ENCODE peak calls at places on chromosome 10, in four cellular contexts. P is SK-N-SH, C is GM12878, W is HepG2. F is an unnamed sample.

GRCh38 chr10:113326160-113327111 is 226.4 kb upstream of the HABP2 start:
- DNase-seq in P (peak; percentile 39), C (peak; percentile 42), W (peak; percentile 29), F (peak; percentile 86)

GRCh38 chr10:31062856-31063255 is 31.2 kb upstream of the ZNF438 start:
- DNase-seq in P (no peak), C (no peak), W (no peak), F (no peak)

GRCh38 chr10:124414077-124414476 is 4.6 kb downstream of the OAT start:
- DNase-seq in P (no peak), C (no peak), W (no peak), F (no peak)

GRCh38 chr10:61284222-61284890 is 168.8 kb downstream of the TMEM26 start:
- DNase-seq in P (peak; percentile 20), C (no peak), W (peak; percentile 53), F (peak; percentile 15)

GRCh38 chr10:23199768-23200511 is 7.8 kb downstream of the PTF1A start:
- DNase-seq in P (no peak), C (no peak), W (no peak), F (no peak)

GRCh38 chr10:99652800-99653390 is 6.4 kb upstream of the ENTPD7 start:
- DNase-seq in P (no peak), C (no peak), W (no peak), F (no peak)

GRCh38 chr10:128898133-128898915 is 568.7 kb upstream of the MGMT start:
- DNase-seq in P (no peak), C (no peak), W (no peak), F (no peak)

GRCh38 chr10:118994321-118994720 is 35.2 kb upstream of the NANOS1 start:
- DNase-seq in P (no peak), C (no peak), W (no peak), F (no peak)

GRCh38 chr10:74883428-74883827 is 57.0 kb downstream of the KAT6B start:
- DNase-seq in P (no peak), C (no peak), W (no peak), F (no peak)

GRCh38 chr10:74542077-74542476 is 284.3 kb upstream of the KAT6B start:
- DNase-seq in P (no peak), C (no peak), W (no peak), F (peak; percentile 16)

GRCh38 chr10:129253551-129254179 is 213.4 kb upstream of the MGMT start:
- DNase-seq in P (no peak), C (no peak), W (no peak), F (no peak)

GRCh38 chr10:63320683-63321082 is 145.1 kb downstream of the JMJD1C start:
- DNase-seq in P (no peak), C (no peak), W (peak; percentile 34), F (no peak)

GRCh38 chr10:97149065-97149680 is 36.6 kb downstream of the SLIT1 start:
- DNase-seq in P (no peak), C (no peak), W (no peak), F (no peak)

GRCh38 chr10:78194539-78195402 is 161.1 kb downstream of the RPS24 start:
- DNase-seq in P (peak; percentile 84), C (no peak), W (no peak), F (no peak)

GRCh38 chr10:125375210-125375609 is 214.8 kb upstream of the CTBP2 start:
- DNase-seq in P (no peak), C (no peak), W (no peak), F (peak; percentile 30)

GRCh38 chr10:71368639-71369038 is 28.1 kb upstream of the CDH23 start:
- DNase-seq in P (no peak), C (no peak), W (peak; percentile 16), F (peak; percentile 21)

GRCh38 chr10:112981553-112981952 is 31.5 kb downstream of the TCF7L2 start:
- DNase-seq in P (peak; percentile 45), C (peak; percentile 89), W (no peak), F (no peak)

GRCh38 chr10:74898201-74898976 is 72.0 kb downstream of the KAT6B start:
- DNase-seq in P (no peak), C (peak; percentile 67), W (peak; percentile 28), F (peak; percentile 36)

GRCh38 chr10:84114088-84114667 is 25.1 kb upstream of the GHITM start:
- DNase-seq in P (no peak), C (no peak), W (peak; percentile 15), F (peak; percentile 14)

GRCh38 chr10:119654540-119654939 is 3.4 kb downstream of the BAG3 start:
- DNase-seq in P (no peak), C (no peak), W (peak; percentile 27), F (peak; percentile 66)

GRCh38 chr10:99560277-99561126 is 27.8 kb downstream of the NKX2-3 start:
- DNase-seq in P (peak; percentile 56), C (no peak), W (peak; percentile 55), F (peak; percentile 48)

GRCh38 chr10:12396093-12396492 is 46.7 kb downstream of the CAMK1D start:
- DNase-seq in P (no peak), C (no peak), W (no peak), F (no peak)

GRCh38 chr10:12394236-12395033 is 45.1 kb downstream of the CAMK1D start:
- DNase-seq in P (no peak), C (no peak), W (no peak), F (no peak)

GRCh38 chr10:12397147-12397896 is 48.0 kb downstream of the CAMK1D start:
- DNase-seq in P (no peak), C (no peak), W (no peak), F (no peak)

GRCh38 chr10:12397931-12398330 is 48.6 kb downstream of the CAMK1D start:
- DNase-seq in P (no peak), C (no peak), W (no peak), F (no peak)

DNA sequence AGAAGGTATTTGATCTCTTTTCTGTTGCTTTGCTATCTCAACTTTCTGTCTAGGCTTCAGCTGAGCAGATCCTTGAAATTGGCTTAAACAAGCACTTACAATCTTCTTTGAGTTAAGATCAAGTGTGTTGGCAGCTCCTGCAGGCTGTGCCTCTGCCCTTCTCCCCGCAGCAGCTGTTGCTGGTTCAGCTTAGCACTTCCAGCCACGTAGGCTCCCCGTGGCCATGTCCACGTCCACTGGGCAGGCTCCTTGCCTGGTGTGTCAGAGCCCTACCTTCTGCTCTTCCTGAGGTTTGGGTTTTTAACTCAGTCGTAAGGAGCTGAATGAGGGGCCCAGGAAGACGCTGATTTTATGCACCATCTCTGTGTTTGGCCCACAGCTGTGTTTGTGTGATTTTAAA is 47.2 kb downstream of the CAMK1D start:
- DNase-seq in P (no peak), C (no peak), W (no peak), F (no peak)
- TF ChIP-seq PBX3 in P (no peak), C (no peak), W (no peak), F (no peak)

DNA sequence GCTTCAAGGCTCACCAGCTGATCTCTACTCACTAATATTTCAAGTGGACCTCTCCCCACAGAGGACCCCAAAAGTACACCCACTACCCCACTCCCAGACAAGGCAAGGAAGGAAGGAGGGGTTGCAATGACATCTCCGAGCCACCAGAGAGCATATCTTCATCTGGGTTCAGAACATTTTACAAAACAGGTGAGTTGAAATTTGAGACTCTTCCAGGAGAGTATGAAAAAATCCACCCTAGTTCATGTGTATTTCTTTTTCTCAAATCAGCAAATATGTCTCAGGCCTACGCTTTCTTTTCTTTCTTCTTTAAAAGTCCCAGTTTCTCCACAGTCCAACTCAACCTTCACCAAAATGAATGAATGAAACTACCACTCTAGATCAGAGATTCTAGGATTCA is 61.9 kb downstream of the SGMS1 start:
- DNase-seq in P (peak; percentile 33), C (no peak), W (no peak), F (no peak)
- TF ChIP-seq CTCF in P (peak; percentile 59), C (peak; percentile 58), W (peak; percentile 72), F (peak; percentile 55)

GRCh38 chr10:13322615-13323148 is 22.8 kb upstream of the PHYH start:
- DNase-seq in P (no peak), C (no peak), W (no peak), F (no peak)
- H3K4me3 ChIP-seq in P (no peak overlapping the region), C (no peak overlapping the region), W (no peak overlapping the region), F (no peak overlapping the region)

DNA sequence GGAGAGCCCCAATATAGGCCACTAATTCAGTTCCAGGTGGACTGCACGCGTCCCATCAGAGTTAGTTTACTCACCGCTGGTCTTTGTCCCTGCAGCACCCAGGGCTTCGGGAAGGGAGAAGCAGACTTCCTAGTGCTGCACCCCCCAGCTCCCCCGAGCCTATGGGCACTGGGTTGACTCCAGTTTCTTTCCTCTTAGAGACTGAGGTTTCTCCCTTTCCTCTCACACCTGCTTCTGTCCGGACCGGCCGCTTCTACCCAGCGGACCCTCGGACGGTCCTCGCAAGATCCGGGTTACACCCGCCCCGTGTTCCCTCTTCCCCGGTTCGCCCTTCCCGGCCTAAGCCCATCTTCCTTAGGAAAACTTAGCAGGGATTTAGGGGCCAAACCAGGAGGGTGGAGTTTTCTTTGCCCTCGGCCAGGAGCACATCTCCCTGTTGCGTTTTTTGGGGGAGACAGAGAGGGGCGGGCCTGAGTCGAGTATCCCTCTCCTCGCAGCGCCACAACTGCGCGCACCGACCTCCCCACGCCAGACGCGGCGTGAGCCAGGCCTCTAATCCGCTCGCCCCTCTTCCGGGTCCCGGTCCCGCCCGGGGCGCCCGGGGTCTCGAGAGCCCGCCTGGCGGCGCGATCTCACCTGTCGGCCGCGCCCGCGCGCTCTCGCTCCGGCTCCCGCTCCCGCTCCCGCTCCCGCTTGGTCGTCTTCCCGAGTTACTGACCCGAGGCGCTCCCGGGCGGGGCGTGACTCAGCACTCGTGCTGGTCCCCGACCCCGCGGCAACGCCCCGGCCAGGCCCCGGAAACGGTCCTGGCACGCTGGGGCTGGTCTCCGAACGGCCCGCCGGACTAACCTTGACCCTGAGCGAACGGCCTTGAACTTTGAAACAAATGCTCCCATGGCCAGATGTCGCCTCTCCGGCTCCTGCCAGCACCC is at the start of gene AIFM2:
- DNase-seq in P (peak; percentile 87), C (no peak), W (peak; percentile 80), F (peak; percentile 92)
- TF ChIP-seq PBX3 in P (no peak), C (no peak), W (no peak), F (no peak)

DNA sequence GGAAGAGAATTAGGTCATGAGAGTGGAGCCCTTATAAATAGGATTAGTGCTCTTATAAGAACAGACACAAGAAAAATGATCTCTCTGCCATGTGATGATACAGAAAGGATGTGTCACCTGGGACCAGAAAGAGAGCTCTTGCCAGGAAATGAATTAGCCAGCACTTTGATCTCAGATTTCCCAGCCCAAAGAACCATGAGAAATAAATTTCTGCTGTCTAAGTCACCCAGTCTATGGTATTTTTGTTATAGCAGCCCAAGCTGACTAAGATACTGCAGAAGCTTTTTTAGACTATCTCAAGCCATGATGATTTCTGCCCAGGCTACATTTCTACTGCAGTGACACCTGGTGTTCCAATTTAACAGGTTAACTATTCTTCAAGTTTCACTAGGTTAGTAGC is 84.8 kb downstream of the RSU1 start:
- DNase-seq in P (no peak), C (no peak), W (no peak), F (no peak)
- TF ChIP-seq CTCF in P (no peak), C (no peak), W (no peak), F (no peak)

DNA sequence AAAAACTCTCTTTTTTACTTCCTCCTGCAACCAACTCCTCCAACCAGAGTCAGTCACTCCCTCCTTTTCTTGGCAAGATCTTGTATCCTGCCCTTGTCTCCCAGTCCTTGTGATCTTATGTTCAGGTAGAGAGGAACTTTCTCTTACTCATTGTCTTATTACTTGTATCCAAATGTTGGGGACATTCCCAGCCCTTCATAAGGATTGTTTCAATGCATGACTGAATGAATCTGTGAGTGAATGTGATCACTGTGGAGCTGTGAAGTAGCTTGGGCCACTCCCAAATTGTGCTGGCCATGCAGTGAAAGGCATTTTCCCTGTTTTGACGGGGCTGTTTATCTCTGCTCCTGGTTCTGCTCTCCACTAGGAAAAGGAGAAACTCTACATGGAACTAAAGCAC is 93.7 kb downstream of the CFAP58 start:
- DNase-seq in P (no peak), C (no peak), W (no peak), F (no peak)
- H3K4me3 ChIP-seq in P (no peak overlapping the region), C (no peak overlapping the region), W (no peak overlapping the region), F (no peak overlapping the region)